ENCODE peak calls at places on chromosome 15, in five cellular contexts. R, C, Q, U and Y are unnamed samples.

GRCh38 chr15:96412919-96413231 is 82.4 kb downstream of the NR2F2 start:
- DNase-seq in R (no peak), C (no peak), Q (no peak), U (no peak), Y (no peak)

GRCh38 chr15:41935566-41936020 is 36.8 kb downstream of the EHD4 start:
- DNase-seq in R (no peak), C (no peak), Q (no peak), U (no peak), Y (no peak)

GRCh38 chr15:30956216-30956803 is 35.1 kb downstream of the MTMR10 start:
- DNase-seq in R (no peak), C (no peak), Q (no peak), U (no peak), Y (peak)

GRCh38 chr15:101409621-101410020 is 79.9 kb downstream of the PCSK6 start:
- DNase-seq in R (no peak), C (no peak), Q (no peak), U (no peak), Y (no peak)

GRCh38 chr15:76667943-76668715 is 237.0 kb downstream of the SCAPER start:
- DNase-seq in R (no peak), C (no peak), Q (no peak), U (no peak), Y (peak)

GRCh38 chr15:63118854-63119253 is 2.8 kb upstream of the LACTB start:
- DNase-seq in R (no peak), C (no peak), Q (peak), U (no peak), Y (no peak)

GRCh38 chr15:35466476-35466875 is 79.5 kb downstream of the DPH6 start:
- DNase-seq in R (no peak), C (no peak), Q (no peak), U (no peak), Y (no peak)

GRCh38 chr15:38603271-38603670 is 38.7 kb upstream of the RASGRP1 start:
- DNase-seq in R (no peak), C (no peak), Q (no peak), U (no peak), Y (no peak)

GRCh38 chr15:31236184-31237041 is 90.2 kb upstream of the KLF13 start:
- DNase-seq in R (no peak), C (peak), Q (peak), U (peak), Y (no peak)

GRCh38 chr15:58203537-58203936 is 65.4 kb downstream of the AQP9 start:
- DNase-seq in R (no peak), C (no peak), Q (no peak), U (peak), Y (no peak)

GRCh38 chr15:27826411-27826810 is 272.7 kb downstream of the OCA2 start:
- DNase-seq in R (no peak), C (no peak), Q (no peak), U (no peak), Y (no peak)

DNA sequence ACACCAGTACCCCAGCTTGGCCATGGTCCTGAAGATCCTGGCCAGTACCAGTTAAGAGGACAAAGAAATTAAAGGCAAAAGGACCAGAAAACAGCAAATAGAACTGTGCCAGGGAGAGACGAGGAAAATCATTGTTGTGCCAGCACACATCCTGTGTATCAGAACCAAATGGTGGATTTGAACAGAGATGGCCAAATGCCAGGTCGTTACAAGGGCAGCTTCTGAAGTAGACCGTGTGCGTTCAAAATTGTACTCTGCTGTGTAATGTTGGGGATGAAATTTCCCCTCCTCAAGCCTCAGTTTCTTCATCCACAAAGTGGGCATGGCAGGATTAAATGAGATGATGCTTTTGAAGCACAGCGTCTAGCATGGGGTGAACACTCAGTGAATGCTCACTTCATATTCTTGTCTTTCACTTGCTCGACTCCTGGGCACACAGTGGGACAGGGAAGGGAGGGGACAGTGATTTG is 43.1 kb upstream of the CTSH start:
- DNase-seq in R (no peak), C (no peak), Q (no peak), U (peak), Y (no peak)
- TF ChIP-seq MAX in R (no peak), C (no peak), Q (no peak), U (no peak), Y (no peak)

GRCh38 chr15:84855032-84855645 is 29.3 kb upstream of the SLC28A1 start:
- DNase-seq in R (no peak), C (no peak), Q (no peak), U (no peak), Y (no peak)

GRCh38 chr15:84858231-84858630 is 26.2 kb upstream of the SLC28A1 start:
- DNase-seq in R (no peak), C (no peak), Q (no peak), U (no peak), Y (no peak)

GRCh38 chr15:84857418-84858004 is 27.0 kb upstream of the SLC28A1 start:
- DNase-seq in R (no peak), C (no peak), Q (no peak), U (no peak), Y (no peak)

GRCh38 chr15:84856731-84857417 is 27.6 kb upstream of the SLC28A1 start:
- DNase-seq in R (no peak), C (no peak), Q (no peak), U (no peak), Y (no peak)

DNA sequence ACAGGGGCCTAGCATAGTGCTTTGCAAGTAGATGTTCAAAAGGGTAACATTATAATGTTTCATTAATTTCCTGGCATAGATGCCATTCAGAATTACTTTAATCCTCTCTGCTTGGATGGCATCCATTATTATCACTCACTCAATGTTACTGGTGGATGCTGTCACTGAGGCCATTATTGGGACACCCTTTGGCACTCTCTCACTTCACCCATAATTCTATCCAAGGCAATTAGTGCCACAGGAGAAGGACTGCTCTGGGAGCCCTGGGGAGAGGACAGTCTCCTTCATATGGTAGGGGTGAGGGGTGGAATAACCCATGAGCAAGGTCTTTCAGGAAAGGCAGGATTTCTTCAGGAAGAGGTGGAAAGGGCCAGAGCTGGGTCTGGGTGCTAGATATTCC is 28.7 kb upstream of the SLC28A1 start:
- DNase-seq in R (no peak), C (no peak), Q (no peak), U (no peak), Y (no peak)
- TF ChIP-seq MYC in R (no peak), C (no peak), Q (no peak), U (no peak), Y (no peak)

GRCh38 chr15:67884009-67884408 is 44.2 kb upstream of the RNU6-1 start:
- DNase-seq in R (no peak), C (no peak), Q (no peak), U (no peak), Y (no peak)
- H3K4me3 ChIP-seq in R (no peak), C (peak), Q (no peak), U (no peak), Y (peak)

GRCh38 chr15:84681822-84682221 is 23.8 kb upstream of the NMB start:
- DNase-seq in R (no peak), C (no peak), Q (no peak), U (peak), Y (peak)

GRCh38 chr15:84690342-84690741 is 25.6 kb downstream of the SEC11A start:
- DNase-seq in R (no peak), C (no peak), Q (no peak), U (no peak), Y (no peak)

GRCh38 chr15:84684092-84684491 is 26.1 kb upstream of the NMB start:
- DNase-seq in R (no peak), C (no peak), Q (no peak), U (no peak), Y (peak)

GRCh38 chr15:84689858-84690257 is 26.1 kb downstream of the SEC11A start:
- DNase-seq in R (no peak), C (no peak), Q (no peak), U (no peak), Y (no peak)

GRCh38 chr15:84685304-84685703 is 27.3 kb upstream of the NMB start:
- DNase-seq in R (no peak), C (no peak), Q (no peak), U (no peak), Y (peak)
- TF ChIP-seq MAX in R (no peak), C (no peak), Q (no peak), U (no peak), Y (no peak)

GRCh38 chr15:73809728-73810501 is 56.8 kb upstream of the INSYN1 start:
- DNase-seq in R (no peak), C (no peak), Q (no peak), U (no peak), Y (peak)
- TF ChIP-seq MYC in R (no peak), C (no peak), Q (no peak), U (no peak), Y (no peak)

GRCh38 chr15:85615930-85616329 is 178.8 kb downstream of the KLHL25 start:
- DNase-seq in R (no peak), C (peak), Q (peak), U (peak), Y (peak)

GRCh38 chr15:85614059-85614458 is 180.7 kb downstream of the KLHL25 start:
- DNase-seq in R (no peak), C (no peak), Q (no peak), U (peak), Y (no peak)

GRCh38 chr15:85618956-85619491 is 175.7 kb downstream of the KLHL25 start:
- DNase-seq in R (no peak), C (no peak), Q (no peak), U (peak), Y (peak)

GRCh38 chr15:85620321-85621044 is 174.2 kb downstream of the KLHL25 start:
- DNase-seq in R (no peak), C (no peak), Q (no peak), U (peak), Y (no peak)

DNA sequence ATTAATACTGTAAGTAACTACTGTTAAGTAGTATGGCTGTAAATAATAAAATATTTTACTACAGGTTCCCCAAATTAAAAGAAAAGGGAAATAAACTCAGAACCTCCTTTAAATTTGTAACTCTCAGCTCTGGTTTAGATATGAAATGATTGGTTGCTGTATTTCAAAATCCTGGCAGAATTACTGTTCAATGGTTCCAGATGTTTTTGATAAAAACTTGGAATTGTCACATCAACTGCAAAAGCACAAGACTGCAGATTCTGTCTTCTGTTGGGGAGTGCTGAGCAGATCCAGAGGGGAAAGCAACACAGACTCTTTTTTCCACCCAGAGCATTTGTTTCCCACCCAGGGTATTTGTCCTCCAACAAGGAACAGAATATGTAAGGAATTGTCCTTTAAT is 178.2 kb downstream of the KLHL25 start:
- DNase-seq in R (no peak), C (no peak), Q (no peak), U (peak), Y (no peak)
- H3K4me3 ChIP-seq in R (no peak), C (no peak), Q (no peak), U (no peak), Y (no peak)

GRCh38 chr15:71341811-71342550 is 226.7 kb downstream of the THSD4 start:
- DNase-seq in R (no peak), C (no peak), Q (no peak), U (no peak), Y (no peak)
- TF ChIP-seq MAX in R (no peak), C (no peak), Q (no peak), U (no peak), Y (no peak)

GRCh38 chr15:66843581-66843980 is 141.5 kb downstream of the SMAD6 start:
- DNase-seq in R (no peak), C (no peak), Q (no peak), U (no peak), Y (no peak)

GRCh38 chr15:66842710-66843441 is 140.8 kb downstream of the SMAD6 start:
- DNase-seq in R (no peak), C (peak), Q (peak), U (peak), Y (peak)

GRCh38 chr15:66844041-66844746 is 142.2 kb downstream of the SMAD6 start:
- DNase-seq in R (no peak), C (no peak), Q (no peak), U (no peak), Y (no peak)

GRCh38 chr15:66840615-66841014 is 138.6 kb downstream of the SMAD6 start:
- DNase-seq in R (no peak), C (no peak), Q (no peak), U (no peak), Y (peak)

GRCh38 chr15:66841953-66842681 is 140.1 kb downstream of the SMAD6 start:
- DNase-seq in R (no peak), C (peak), Q (peak), U (peak), Y (peak)
- TF ChIP-seq MYC in R (no peak), C (no peak), Q (no peak), U (no peak), Y (no peak)

DNA sequence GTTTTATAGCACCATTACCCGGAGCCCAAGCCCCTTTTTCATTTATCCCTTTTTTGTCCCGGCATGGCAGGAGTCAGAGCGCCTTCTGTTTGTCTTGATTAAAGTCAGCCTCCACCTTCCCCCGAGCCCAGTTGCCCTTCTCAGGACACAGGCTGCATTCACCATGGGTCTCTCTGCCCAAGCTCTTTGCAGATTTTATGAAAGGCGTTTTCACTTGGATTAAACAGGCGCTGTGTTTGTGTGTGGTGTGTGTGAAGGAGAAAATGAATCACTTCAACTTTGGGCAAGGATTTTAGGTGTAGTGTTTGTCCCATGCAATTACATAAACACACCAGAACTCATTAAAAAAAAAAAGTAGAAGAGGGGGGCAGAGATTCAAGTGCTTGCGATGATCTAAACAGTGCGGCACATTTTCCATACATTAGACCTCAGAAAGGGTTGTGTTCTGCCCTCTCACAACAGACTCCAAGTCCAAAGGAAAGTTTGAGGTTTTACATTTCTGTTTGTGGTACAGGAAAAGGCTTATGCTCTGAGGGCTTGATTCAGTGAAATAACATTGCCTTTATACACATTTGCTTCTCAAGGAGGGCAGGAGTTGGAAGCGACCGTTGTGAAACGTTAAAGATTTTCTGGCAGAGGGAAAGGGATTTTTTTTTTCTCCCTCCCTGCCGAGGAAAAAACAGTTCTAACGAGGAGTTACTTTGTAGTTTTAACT is 14.5 kb upstream of the IL16 start:
- DNase-seq in R (no peak), C (no peak), Q (no peak), U (no peak), Y (no peak)
- H3K4me3 ChIP-seq in R (no peak), C (no peak), Q (no peak), U (no peak), Y (no peak)

GRCh38 chr15:25616471-25616870 is 177.6 kb upstream of the UBE3A start:
- DNase-seq in R (no peak), C (no peak), Q (no peak), U (no peak), Y (no peak)
- TF ChIP-seq MAX in R (no peak), C (no peak), Q (no peak), U (no peak), Y (no peak)